ENCODE peak calls at places on chromosomes 16 and 17, in nine cellular contexts. Y is pancreas; A is ovary; S is testis; W is A549; E is K562; I is CD4-positive, alpha-beta memory T cell; B is fibroblast of lung; C is ascending aorta. K is an unnamed sample.

GRCh38 chr17:35245196-35245486 is 2.3 kb downstream of the SLFN5 start:
- DNase-seq in Y (no peak), A (no peak), S (no peak), W (peak), E (no peak), I (no peak), B (peak), C (no peak), K (no peak)

GRCh38 chr17:57260325-57261083 is 4.2 kb downstream of the MSI2 start:
- DNase-seq in Y (no peak), A (no peak), S (no peak), W (no peak), E (no peak), I (no peak), B (no peak), C (no peak), K (no peak)

GRCh38 chr17:20294120-20294519 is 173.2 kb downstream of the LGALS9B start:
- DNase-seq in Y (no peak), A (no peak), S (no peak), W (no peak), E (no peak), I (no peak), B (no peak), C (no peak), K (no peak)

GRCh38 chr17:70181376-70181775 is 12.0 kb downstream of the KCNJ2 start:
- DNase-seq in Y (no peak), A (no peak), S (no peak), W (no peak), E (no peak), I (no peak), B (no peak), C (no peak), K (no peak)

GRCh38 chr17:77449908-77450741 is 309.4 kb downstream of the SEC14L1 start:
- DNase-seq in Y (peak), A (peak), S (peak), W (no peak), E (peak), I (no peak), B (peak), C (no peak), K (peak)

GRCh38 chr17:79607941-79608728 is 2.7 kb downstream of the RBFOX3 start:
- DNase-seq in Y (no peak), A (no peak), S (peak), W (peak), E (peak), I (no peak), B (no peak), C (no peak), K (no peak)

GRCh38 chr17:62631936-62632924 is 4.8 kb downstream of the MRC2 start:
- DNase-seq in Y (no peak), A (no peak), S (no peak), W (no peak), E (no peak), I (no peak), B (no peak), C (no peak), K (no peak)

GRCh38 chr16:48942996-48943395 is 333.0 kb upstream of the N4BP1 start:
- DNase-seq in Y (no peak), A (no peak), S (no peak), W (no peak), E (no peak), I (no peak), B (no peak), C (no peak), K (no peak)

GRCh38 chr17:45306623-45307022 is 10.2 kb downstream of the MAP3K14 start:
- DNase-seq in Y (no peak), A (no peak), S (no peak), W (no peak), E (no peak), I (no peak), B (no peak), C (no peak), K (no peak)

GRCh38 chr17:32482568-32483320 is 4.0 kb upstream of the CDK5R1 start:
- DNase-seq in Y (no peak), A (no peak), S (no peak), W (no peak), E (no peak), I (no peak), B (no peak), C (no peak), K (no peak)

GRCh38 chr17:17781591-17782424 is 55.0 kb downstream of the SREBF1 start:
- DNase-seq in Y (peak), A (peak), S (peak), W (peak), E (no peak), I (peak), B (peak), C (no peak), K (peak)

GRCh38 chr17:82495844-82496528 is 23.5 kb upstream of the FOXK2 start:
- DNase-seq in Y (peak), A (no peak), S (no peak), W (no peak), E (no peak), I (no peak), B (no peak), C (no peak), K (peak)

GRCh38 chr17:75552847-75553552 is 27.5 kb downstream of the LLGL2 start:
- DNase-seq in Y (no peak), A (no peak), S (no peak), W (peak), E (no peak), I (no peak), B (no peak), C (no peak), K (no peak)

GRCh38 chr16:1619976-1620375 is 7.8 kb downstream of the CRAMP1 start:
- DNase-seq in Y (no peak), A (no peak), S (no peak), W (no peak), E (no peak), I (no peak), B (no peak), C (no peak), K (no peak)

GRCh38 chr16:23145608-23146007 is 3.6 kb downstream of the USP31 start:
- DNase-seq in Y (no peak), A (no peak), S (no peak), W (peak), E (no peak), I (no peak), B (peak), C (no peak), K (no peak)

GRCh38 chr16:4370570-4371480 is 823 bp upstream of the VASN start:
- DNase-seq in Y (peak), A (peak), S (peak), W (no peak), E (peak), I (no peak), B (peak), C (peak), K (peak)

GRCh38 chr17:79942591-79943353 is 92.9 kb downstream of the TBC1D16 start:
- DNase-seq in Y (peak), A (peak), S (no peak), W (no peak), E (no peak), I (no peak), B (peak), C (peak), K (peak)

GRCh38 chr17:61196799-61197198 is 202.8 kb upstream of the TBX2 start:
- DNase-seq in Y (no peak), A (no peak), S (no peak), W (no peak), E (no peak), I (no peak), B (peak), C (no peak), K (no peak)

GRCh38 chr17:79331492-79331891 is 256.9 kb downstream of the ENGASE start:
- DNase-seq in Y (no peak), A (no peak), S (no peak), W (no peak), E (no peak), I (no peak), B (no peak), C (no peak), K (no peak)

GRCh38 chr16:53803998-53804397 is 100.0 kb downstream of the FTO start:
- DNase-seq in Y (no peak), A (no peak), S (no peak), W (no peak), E (no peak), I (no peak), B (no peak), C (no peak), K (no peak)

GRCh38 chr17:49552070-49552751 is 23.5 kb upstream of the NXPH3 start:
- DNase-seq in Y (no peak), A (no peak), S (no peak), W (no peak), E (no peak), I (no peak), B (peak), C (no peak), K (no peak)

GRCh38 chr16:65154321-65154720 is 32.5 kb upstream of the CDH11 start:
- DNase-seq in Y (no peak), A (no peak), S (no peak), W (no peak), E (no peak), I (no peak), B (no peak), C (no peak), K (no peak)

GRCh38 chr16:57377080-57377841 is 5.0 kb downstream of the CX3CL1 start:
- DNase-seq in Y (no peak), A (no peak), S (no peak), W (peak), E (no peak), I (no peak), B (no peak), C (no peak), K (no peak)

GRCh38 chr16:69240336-69240735 is 53.4 kb downstream of the SNTB2 start:
- DNase-seq in Y (no peak), A (no peak), S (no peak), W (no peak), E (no peak), I (no peak), B (no peak), C (no peak), K (no peak)

GRCh38 chr17:33396818-33397217 is 103.7 kb upstream of the ASIC2 start:
- DNase-seq in Y (no peak), A (no peak), S (no peak), W (no peak), E (no peak), I (no peak), B (no peak), C (no peak), K (no peak)

GRCh38 chr16:25026621-25027020 is 11.5 kb upstream of the ARHGAP17 start:
- DNase-seq in Y (no peak), A (no peak), S (no peak), W (no peak), E (no peak), I (no peak), B (no peak), C (no peak), K (no peak)

GRCh38 chr16:29975134-29975538 is 1.5 kb downstream of the TAOK2 start:
- DNase-seq in Y (no peak), A (no peak), S (no peak), W (no peak), E (no peak), I (no peak), B (no peak), C (no peak), K (no peak)

GRCh38 chr16:52552643-52553042 is 5.7 kb upstream of the TOX3 start:
- DNase-seq in Y (no peak), A (no peak), S (no peak), W (peak), E (no peak), I (no peak), B (no peak), C (no peak), K (no peak)

GRCh38 chr16:29876578-29877249 is 13.7 kb upstream of the CDIPT start:
- DNase-seq in Y (no peak), A (no peak), S (no peak), W (no peak), E (peak), I (no peak), B (no peak), C (no peak), K (no peak)

GRCh38 chr16:24748242-24748641 is 18.8 kb downstream of the TNRC6A start:
- DNase-seq in Y (peak), A (no peak), S (peak), W (peak), E (no peak), I (no peak), B (peak), C (peak), K (peak)

GRCh38 chr16:54077412-54077821 is 209.2 kb downstream of the IRX3 start:
- DNase-seq in Y (no peak), A (no peak), S (no peak), W (peak), E (no peak), I (no peak), B (peak), C (no peak), K (no peak)

GRCh38 chr16:6103561-6103960 is 1006.0 kb upstream of the EEF2KMT start:
- DNase-seq in Y (no peak), A (no peak), S (no peak), W (no peak), E (no peak), I (no peak), B (no peak), C (no peak), K (no peak)

GRCh38 chr16:84916156-84916555 is 95.2 kb downstream of the ZDHHC7 start:
- DNase-seq in Y (no peak), A (no peak), S (no peak), W (no peak), E (no peak), I (no peak), B (no peak), C (no peak), K (peak)

GRCh38 chr16:86041807-86042206 is 142.8 kb downstream of the IRF8 start:
- DNase-seq in Y (no peak), A (no peak), S (no peak), W (no peak), E (no peak), I (no peak), B (no peak), C (no peak), K (no peak)

DNA sequence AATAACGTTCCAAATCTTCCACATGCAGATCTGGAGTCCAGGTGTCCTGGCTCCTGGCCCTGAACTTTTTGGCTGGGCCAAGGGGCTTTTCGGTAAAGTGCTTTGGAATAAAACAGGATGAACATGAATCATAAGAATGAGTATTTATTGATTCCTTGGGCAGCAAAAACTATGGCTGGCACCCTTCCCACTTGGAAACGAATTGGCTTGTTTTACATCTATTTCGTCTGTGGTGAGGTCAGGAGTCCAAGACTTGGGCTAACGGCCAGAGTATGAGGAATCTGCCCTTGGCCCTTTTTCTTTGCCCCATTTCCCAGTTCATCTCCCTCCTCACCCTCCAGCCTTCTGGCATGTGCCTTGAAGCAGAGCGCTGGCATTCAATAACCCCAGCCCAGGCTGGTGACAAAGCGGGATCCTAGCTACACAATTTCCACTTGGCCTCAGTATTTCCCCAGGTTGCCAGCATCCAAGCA is 4.1 kb upstream of the UBTF start:
- DNase-seq in Y (peak), A (peak), S (peak), W (no peak), E (no peak), I (no peak), B (peak), C (no peak), K (no peak)
- H3K27ac ChIP-seq in Y (peak), A (peak), S (peak), W (no peak), E (no peak), I (no peak), B (no peak), C (peak), K (peak)

DNA sequence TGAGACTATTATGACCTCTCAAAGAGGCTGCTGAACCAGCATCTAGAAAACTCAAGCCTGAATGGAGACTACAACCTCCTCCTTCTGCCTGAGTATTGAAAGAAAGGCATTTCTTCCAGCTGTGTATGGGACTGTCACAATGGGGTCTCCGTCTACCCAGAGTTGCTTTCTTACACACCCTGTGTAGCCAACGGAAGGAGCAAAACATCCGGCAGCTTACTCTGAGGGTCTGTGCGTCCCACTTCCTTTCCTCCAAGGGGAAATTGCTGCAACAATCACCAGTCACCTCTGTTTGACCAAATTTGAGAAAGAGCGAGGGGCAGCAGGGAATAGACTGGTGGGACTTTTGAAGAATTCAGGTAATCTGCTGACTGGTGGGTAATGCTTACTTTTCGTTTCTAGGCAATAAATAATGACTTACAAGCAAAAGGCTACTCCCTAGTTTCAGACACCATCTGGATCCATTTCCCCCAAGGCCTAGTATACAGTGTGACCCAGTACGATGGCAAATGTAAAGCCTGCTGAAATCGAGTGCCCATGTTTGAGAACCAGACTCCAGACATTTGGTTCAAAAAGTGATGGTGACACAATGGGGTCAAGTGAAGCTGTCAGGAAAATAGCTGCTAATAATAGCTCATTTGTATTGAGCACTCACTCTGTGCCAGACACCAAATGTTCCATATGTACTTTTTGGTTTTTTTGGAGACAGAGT is 81.7 kb downstream of the YPEL2 start:
- DNase-seq in Y (no peak), A (no peak), S (no peak), W (no peak), E (no peak), I (no peak), B (no peak), C (no peak), K (no peak)
- H3K27ac ChIP-seq in Y (no peak), A (no peak), S (no peak), W (no peak), E (no peak), I (no peak), B (no peak), C (no peak), K (peak)

GRCh38 chr16:87847785-87848675 is 21.3 kb downstream of the SLC7A5 start:
- DNase-seq in Y (peak), A (no peak), S (peak), W (no peak), E (no peak), I (no peak), B (no peak), C (no peak), K (peak)
- H3K27ac ChIP-seq in Y (peak), A (no peak), S (peak), W (peak), E (no peak), I (no peak), B (no peak), C (no peak), K (peak)

GRCh38 chr16:8720080-8720966 is 45.9 kb downstream of the ABAT start:
- DNase-seq in Y (peak), A (no peak), S (peak), W (no peak), E (no peak), I (no peak), B (no peak), C (no peak), K (no peak)

GRCh38 chr16:8720967-8721692 is 46.7 kb downstream of the ABAT start:
- DNase-seq in Y (peak), A (no peak), S (no peak), W (no peak), E (no peak), I (no peak), B (no peak), C (no peak), K (no peak)

GRCh38 chr16:8717892-8718400 is 43.5 kb downstream of the ABAT start:
- DNase-seq in Y (no peak), A (no peak), S (no peak), W (no peak), E (no peak), I (no peak), B (no peak), C (no peak), K (no peak)

GRCh38 chr16:8717469-8717868 is 43.1 kb downstream of the ABAT start:
- DNase-seq in Y (no peak), A (no peak), S (no peak), W (no peak), E (no peak), I (no peak), B (no peak), C (no peak), K (no peak)

GRCh38 chr16:8718753-8719386 is 44.5 kb downstream of the ABAT start:
- DNase-seq in Y (no peak), A (no peak), S (peak), W (no peak), E (no peak), I (no peak), B (no peak), C (no peak), K (no peak)
- H3K27ac ChIP-seq in Y (no peak), A (no peak), S (peak), W (no peak), E (no peak), I (no peak), B (no peak), C (no peak), K (no peak)

GRCh38 chr16:74477226-74477625 is 55.9 kb upstream of the CLEC18B start:
- DNase-seq in Y (no peak), A (no peak), S (no peak), W (peak), E (no peak), I (no peak), B (no peak), C (no peak), K (no peak)
- H3K27ac ChIP-seq in Y (no peak), A (no peak), S (no peak), W (no peak), E (no peak), I (no peak), B (no peak), C (no peak), K (no peak)

GRCh38 chr17:13631541-13631940 is 29.8 kb upstream of the HS3ST3A1 start:
- DNase-seq in Y (no peak), A (no peak), S (no peak), W (no peak), E (no peak), I (no peak), B (no peak), C (no peak), K (no peak)

GRCh38 chr17:13638855-13639458 is 37.2 kb upstream of the HS3ST3A1 start:
- DNase-seq in Y (peak), A (no peak), S (no peak), W (no peak), E (no peak), I (no peak), B (peak), C (no peak), K (no peak)

GRCh38 chr17:13640559-13640958 is 38.8 kb upstream of the HS3ST3A1 start:
- DNase-seq in Y (no peak), A (no peak), S (no peak), W (no peak), E (no peak), I (no peak), B (no peak), C (no peak), K (no peak)

GRCh38 chr17:13634001-13634400 is 32.3 kb upstream of the HS3ST3A1 start:
- DNase-seq in Y (no peak), A (no peak), S (no peak), W (no peak), E (no peak), I (no peak), B (no peak), C (no peak), K (no peak)

DNA sequence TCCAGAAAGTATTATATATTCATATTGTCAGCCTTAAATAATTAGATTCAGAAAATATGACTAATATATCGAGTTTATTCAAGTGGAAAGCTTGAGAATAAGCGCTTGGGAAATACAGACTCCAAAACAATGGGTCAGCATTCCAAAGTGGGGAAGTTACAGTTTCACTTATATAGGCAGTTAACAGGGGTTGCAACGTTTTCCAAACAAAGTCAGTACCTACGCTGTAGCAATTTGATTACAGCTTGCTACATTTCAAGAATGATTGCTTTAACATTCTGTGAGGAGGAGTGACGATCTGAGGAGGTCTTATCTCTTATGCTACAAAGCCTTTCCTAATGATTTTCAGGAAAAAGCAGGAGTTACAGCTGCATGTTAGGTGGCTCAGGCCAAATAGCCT is 34.2 kb upstream of the HS3ST3A1 start:
- DNase-seq in Y (no peak), A (no peak), S (peak), W (no peak), E (no peak), I (no peak), B (no peak), C (no peak), K (no peak)
- H3K27ac ChIP-seq in Y (no peak), A (no peak), S (no peak), W (no peak), E (no peak), I (no peak), B (no peak), C (no peak), K (no peak)

GRCh38 chr17:40600486-40601046 is 35.3 kb upstream of the CCR7 start:
- DNase-seq in Y (no peak), A (no peak), S (no peak), W (no peak), E (no peak), I (no peak), B (no peak), C (no peak), K (no peak)

GRCh38 chr17:40597168-40598020 is 32.1 kb upstream of the CCR7 start:
- DNase-seq in Y (no peak), A (no peak), S (no peak), W (no peak), E (no peak), I (no peak), B (no peak), C (no peak), K (no peak)

GRCh38 chr17:40598021-40598927 is 33.0 kb upstream of the CCR7 start:
- DNase-seq in Y (no peak), A (no peak), S (no peak), W (no peak), E (no peak), I (no peak), B (no peak), C (no peak), K (no peak)

GRCh38 chr17:40598928-40599627 is 33.8 kb upstream of the CCR7 start:
- DNase-seq in Y (no peak), A (no peak), S (no peak), W (no peak), E (no peak), I (peak), B (peak), C (peak), K (no peak)

GRCh38 chr17:40596261-40596919 is 31.1 kb upstream of the CCR7 start:
- DNase-seq in Y (no peak), A (no peak), S (peak), W (peak), E (peak), I (no peak), B (peak), C (no peak), K (no peak)
- H3K27ac ChIP-seq in Y (no peak), A (no peak), S (no peak), W (no peak), E (no peak), I (peak), B (no peak), C (no peak), K (no peak)

K was measured in right cardiac atrium.